ENCODE peak calls at places on chromosomes 1 and 21, in six cellular contexts. F, L, K, S, A and M are unnamed samples.

GRCh38 chr1:45230537-45230936 is 24.1 kb upstream of the ZSWIM5 start:
- DNase-seq in A (no peak), L (no peak), F (no peak), S (no peak), K (no peak), M (no peak)

GRCh38 chr1:113912594-113913311 is 7.6 kb downstream of the DCLRE1B start:
- DNase-seq in K (peak), S (no peak), L (no peak), A (no peak), F (peak), M (peak)

GRCh38 chr1:3290915-3291314 is 163.6 kb upstream of the ARHGEF16 start:
- DNase-seq in F (no peak), A (no peak), S (no peak), K (no peak), L (no peak), M (no peak)

GRCh38 chr1:65174585-65174984 is 26.6 kb downstream of the AK4 start:
- DNase-seq in A (no peak), L (no peak), F (peak), K (peak), S (no peak), M (peak)

GRCh38 chr1:31064115-31064514 is 1.4 kb downstream of the PUM1 start:
- DNase-seq in S (no peak), K (no peak), F (no peak), A (no peak), L (no peak), M (no peak)

GRCh38 chr1:246602194-246602593 is 35.9 kb downstream of the CNST start:
- DNase-seq in A (no peak), F (peak), S (no peak), K (no peak), L (no peak), M (no peak)

GRCh38 chr1:12481928-12482327 is 136.1 kb downstream of the DHRS3 start:
- DNase-seq in A (no peak), L (no peak), S (no peak), K (no peak), F (no peak), M (no peak)

GRCh38 chr1:70717211-70717610 is 306.1 kb downstream of the CTH start:
- DNase-seq in L (no peak), F (no peak), K (no peak), S (no peak), A (no peak), M (no peak)

GRCh38 chr21:15408089-15408488 is 321.7 kb upstream of the USP25 start:
- DNase-seq in S (no peak), L (no peak), F (no peak), A (no peak), K (no peak), M (no peak)

GRCh38 chr1:83822206-83822605 is 176.7 kb downstream of the TTLL7 start:
- DNase-seq in K (peak), L (no peak), F (no peak), S (no peak), A (no peak), M (no peak)

GRCh38 chr21:35257413-35257812 is 208.3 kb upstream of the RUNX1 start:
- DNase-seq in F (peak), L (no peak), S (no peak), K (peak), A (no peak), M (peak)

GRCh38 chr1:153537376-153537730 is 1.6 kb upstream of the S100A6 start:
- DNase-seq in S (no peak), F (no peak), K (no peak), A (no peak), L (no peak), M (no peak)

GRCh38 chr1:43879414-43879813 is 54.2 kb upstream of the ARTN start:
- DNase-seq in A (no peak), L (no peak), F (no peak), S (no peak), K (peak), M (no peak)

GRCh38 chr1:223831755-223832636 is 13.8 kb downstream of the TP53BP2 start:
- DNase-seq in L (no peak), K (no peak), S (no peak), A (no peak), F (no peak), M (no peak)

GRCh38 chr1:156893048-156893953 is at the start of gene PEAR1:
- DNase-seq in L (peak), K (no peak), S (no peak), F (no peak), A (no peak), M (peak)

GRCh38 chr1:64097859-64098258 is 105.6 kb upstream of the UBE2U start:
- DNase-seq in A (no peak), S (no peak), L (no peak), K (no peak), F (no peak), M (no peak)

GRCh38 chr1:1259948-1260614 is 13.6 kb upstream of the C1QTNF12 start:
- DNase-seq in K (no peak), S (no peak), L (no peak), A (no peak), F (no peak), M (no peak)

GRCh38 chr1:103177146-103177850 is 69.0 kb upstream of the COL11A1 start:
- DNase-seq in S (no peak), F (no peak), K (no peak), L (no peak), A (no peak), M (no peak)

GRCh38 chr1:23910144-23910543 is 3.0 kb downstream of the CNR2 start:
- DNase-seq in S (no peak), K (no peak), L (no peak), F (no peak), A (no peak), M (no peak)

GRCh38 chr1:18974616-18975015 is 18.1 kb upstream of the IFFO2 start:
- DNase-seq in L (no peak), K (no peak), S (no peak), F (no peak), A (no peak), M (no peak)

GRCh38 chr1:11836955-11837766 is 10.4 kb downstream of the NPPA start:
- DNase-seq in F (no peak), K (no peak), A (no peak), L (no peak), S (no peak), M (no peak)

GRCh38 chr21:42144679-42145568 is 73.8 kb downstream of the UMODL1 start:
- DNase-seq in S (peak), K (no peak), L (no peak), A (no peak), F (peak), M (no peak)

GRCh38 chr1:178094752-178095645 is 1.1 kb downstream of the RASAL2 start:
- DNase-seq in L (no peak), A (no peak), S (no peak), K (no peak), F (peak), M (no peak)

GRCh38 chr1:10730985-10731384 is 65.5 kb downstream of the CASZ1 start:
- DNase-seq in L (no peak), S (no peak), A (no peak), F (no peak), K (no peak), M (no peak)

GRCh38 chr1:87723193-87723592 is 394.5 kb downstream of the LMO4 start:
- DNase-seq in F (no peak), K (no peak), L (no peak), S (no peak), A (no peak), M (no peak)

GRCh38 chr21:46559291-46559983 is 45.4 kb downstream of the S100B start:
- DNase-seq in F (no peak), L (peak), S (peak), A (no peak), K (no peak), M (no peak)

GRCh38 chr21:31098576-31099005 is 60.3 kb upstream of the KRTAP19-8 start:
- DNase-seq in K (no peak), L (peak), F (peak), A (no peak), S (peak), M (peak)

GRCh38 chr1:22963044-22963677 is 9.5 kb downstream of the LACTBL1 start:
- DNase-seq in A (no peak), L (no peak), K (no peak), F (no peak), S (no peak), M (no peak)

GRCh38 chr1:228151170-228151513 is 1.4 kb downstream of the GJC2 start:
- DNase-seq in A (no peak), K (no peak), S (no peak), L (no peak), F (no peak), M (no peak)

GRCh38 chr1:28359592-28360239 is 9.8 kb upstream of the PHACTR4 start:
- DNase-seq in A (no peak), L (peak), S (peak), F (peak), K (no peak), M (peak)

GRCh38 chr1:45423907-45424678 is 66.9 kb downstream of the TESK2 start:
- DNase-seq in K (no peak), A (no peak), F (no peak), L (no peak), S (no peak), M (no peak)

GRCh38 chr1:174789399-174789798 is 210.3 kb upstream of the CACYBP start:
- DNase-seq in A (no peak), L (no peak), S (no peak), F (no peak), K (peak), M (no peak)

GRCh38 chr1:187566371-187566770 is 737.6 kb downstream of the PLA2G4A start:
- DNase-seq in L (no peak), A (no peak), F (no peak), S (no peak), K (peak), M (no peak)

GRCh38 chr1:100735244-100735643 is 15.7 kb downstream of the VCAM1 start:
- DNase-seq in K (no peak), L (no peak), F (peak), S (no peak), A (no peak), M (no peak)

GRCh38 chr1:115648717-115649691 is 7.2 kb downstream of the VANGL1 start:
- DNase-seq in L (no peak), F (no peak), S (no peak), K (no peak), A (no peak), M (no peak)

GRCh38 chr1:41023279-41023990 is 1.9 kb upstream of the SLFNL1 start:
- DNase-seq in K (no peak), A (no peak), F (peak), S (no peak), L (no peak), M (no peak)